ENCODE peak calls at places on chromosomes 7 and 10, in seven cellular contexts. Q, R, M, C, E, Y and O are unnamed samples.

GRCh38 chr10:92241158-92241500 is 49.7 kb downstream of the CPEB3 start:
- DNase-seq in Q (no peak), R (no peak), M (no peak), C (no peak), E (no peak), Y (no peak), O (no peak)

GRCh38 chr10:4825456-4825867 is 545 bp upstream of the AKR1E2 start:
- DNase-seq in Q (no peak), R (no peak), M (no peak), C (no peak), E (no peak), Y (no peak), O (no peak)

GRCh38 chr7:67937717-67938191 is 941.1 kb downstream of the TYW1 start:
- DNase-seq in Q (no peak), R (peak; percentile 24), M (peak; percentile 97), C (no peak), E (no peak), Y (no peak), O (peak; percentile 91)

GRCh38 chr7:30596043-30596641 is 1.5 kb downstream of the GARS1 start:
- DNase-seq in Q (no peak), R (no peak), M (peak; percentile 37), C (no peak), E (no peak), Y (peak; percentile 38), O (peak; percentile 80)

GRCh38 chr7:117051808-117052207 is 98.5 kb downstream of the ST7 start:
- DNase-seq in Q (no peak), R (no peak), M (no peak), C (no peak), E (no peak), Y (no peak), O (no peak)

GRCh38 chr10:79068203-79068561 is 584 bp upstream of the ZMIZ1 start:
- DNase-seq in Q (no peak), R (no peak), M (no peak), C (no peak), E (no peak), Y (peak; percentile 7), O (peak; percentile 56)

GRCh38 chr7:55078465-55079372 is 59.9 kb downstream of the EGFR start:
- DNase-seq in Q (no peak), R (no peak), M (peak; percentile 77), C (peak; percentile 49), E (no peak), Y (no peak), O (no peak)

GRCh38 chr7:114413741-114414140 is 874 bp upstream of the FOXP2 start:
- DNase-seq in Q (no peak), R (no peak), M (no peak), C (no peak), E (no peak), Y (peak; percentile 39), O (no peak)

GRCh38 chr7:159032753-159033472 is 111.8 kb downstream of the VIPR2 start:
- DNase-seq in Q (no peak), R (no peak), M (no peak), C (no peak), E (no peak), Y (no peak), O (no peak)

GRCh38 chr10:97127507-97127906 is 58.3 kb downstream of the SLIT1 start:
- DNase-seq in Q (no peak), R (no peak), M (no peak), C (no peak), E (no peak), Y (no peak), O (no peak)

GRCh38 chr10:9081253-9081652 is 1026.8 kb downstream of the GATA3 start:
- DNase-seq in Q (no peak), R (no peak), M (no peak), C (no peak), E (no peak), Y (no peak), O (no peak)

GRCh38 chr7:16564909-16565426 is 38.3 kb downstream of the LRRC72 start:
- DNase-seq in Q (no peak), R (peak; percentile 15), M (peak; percentile 63), C (no peak), E (no peak), Y (peak; percentile 77), O (peak; percentile 84)

GRCh38 chr7:44184221-44184873 is 4.9 kb downstream of the GCK start:
- DNase-seq in Q (no peak), R (peak; percentile 68), M (peak; percentile 99), C (no peak), E (no peak), Y (no peak), O (peak; percentile 76)

GRCh38 chr10:122494833-122495232 is 33.5 kb downstream of the HTRA1 start:
- DNase-seq in Q (no peak), R (peak; percentile 50), M (peak; percentile 69), C (peak; percentile 35), E (no peak), Y (no peak), O (peak; percentile 89)

GRCh38 chr7:123637203-123637602 is 18.5 kb upstream of the LMOD2 start:
- DNase-seq in Q (no peak), R (no peak), M (no peak), C (no peak), E (no peak), Y (no peak), O (no peak)

GRCh38 chr10:119285495-119286267 is 78.3 kb downstream of the GRK5 start:
- DNase-seq in Q (no peak), R (no peak), M (no peak), C (no peak), E (no peak), Y (no peak), O (no peak)

GRCh38 chr7:115980175-115980574 is 50.4 kb downstream of the TFEC start:
- DNase-seq in Q (no peak), R (no peak), M (no peak), C (no peak), E (no peak), Y (no peak), O (no peak)

GRCh38 chr7:44372560-44373417 is 47.4 kb upstream of the CAMK2B start:
- DNase-seq in Q (no peak), R (no peak), M (no peak), C (no peak), E (no peak), Y (no peak), O (peak; percentile 42)

GRCh38 chr10:80252296-80252887 is 37.1 kb downstream of the MAT1A start:
- DNase-seq in Q (no peak), R (no peak), M (no peak), C (no peak), E (no peak), Y (no peak), O (no peak)

GRCh38 chr10:133438711-133439273 is 14.4 kb upstream of the SPRN start:
- DNase-seq in Q (no peak), R (peak; percentile 4), M (peak; percentile 10), C (no peak), E (peak; percentile 30), Y (no peak), O (peak; percentile 37)

GRCh38 chr10:28503114-28503513 is 29.8 kb upstream of the WAC start:
- DNase-seq in Q (no peak), R (no peak), M (peak; percentile 60), C (no peak), E (no peak), Y (peak; percentile 82), O (no peak)

GRCh38 chr7:108097703-108098102 is 32.5 kb downstream of the LAMB4 start:
- DNase-seq in Q (no peak), R (no peak), M (peak; percentile 27), C (no peak), E (no peak), Y (no peak), O (no peak)

GRCh38 chr10:100775866-100776265 is 30.5 kb downstream of the PAX2 start:
- DNase-seq in Q (no peak), R (no peak), M (no peak), C (no peak), E (no peak), Y (no peak), O (no peak)

GRCh38 chr7:75776295-75776971 is 4.4 kb upstream of the CCL26 start:
- DNase-seq in Q (peak; percentile 16), R (peak; percentile 77), M (peak; percentile 91), C (no peak), E (no peak), Y (no peak), O (peak; percentile 64)

GRCh38 chr7:158850390-158851174 is 5.8 kb upstream of the DYNC2I1 start:
- DNase-seq in Q (no peak), R (no peak), M (no peak), C (no peak), E (no peak), Y (no peak), O (no peak)

GRCh38 chr7:156156734-156157408 is 344.6 kb upstream of the SHH start:
- DNase-seq in Q (no peak), R (peak; percentile 5), M (peak; percentile 36), C (no peak), E (no peak), Y (no peak), O (peak; percentile 1)

GRCh38 chr10:42986618-42987017 is 90.3 kb upstream of the RET start:
- DNase-seq in Q (no peak), R (no peak), M (no peak), C (no peak), E (no peak), Y (no peak), O (no peak)

GRCh38 chr10:96497391-96497790 is 16.3 kb downstream of the TLL2 start:
- DNase-seq in Q (no peak), R (no peak), M (no peak), C (no peak), E (no peak), Y (no peak), O (no peak)

GRCh38 chr10:69980672-69981071 is 72.0 kb upstream of the MACROH2A2 start:
- DNase-seq in Q (no peak), R (no peak), M (no peak), C (no peak), E (no peak), Y (no peak), O (no peak)

GRCh38 chr7:16431646-16432424 is 10.5 kb upstream of the CRPPA start:
- DNase-seq in Q (no peak), R (no peak), M (peak; percentile 36), C (no peak), E (no peak), Y (peak; percentile 46), O (no peak)